ENCODE peak calls at places on chromosome 11, in nine cellular contexts. One of them, this sample, is unnamed.

GRCh38 chr11:116194156-116194904 is 578.5 kb downstream of the BUD13 start:
- DNase-seq in EH: no peak
- DNase-seq in caudate nucleus: no peak
- DNase-seq in stimulated activated CD8-positive, alpha-beta memory T cell treated with anti-CD3 and anti-CD28 coated beads, Interleukin-2, amount 100 ng/mL, for 1 hour: no peak
- DNase-seq in fibroblast of lung: no peak
- DNase-seq in prostate gland: peak
- DNase-seq in activated CD4-positive, alpha-beta T cell treated with anti-CD3 and anti-CD28 coated beads, Interleukin-2, amount 10 ng/mL, durations not matched to agents 7 days and 5 days: no peak
- DNase-seq in psoas muscle: no peak
- DNase-seq in stimulated activated CD4-positive, alpha-beta T cell treated with anti-CD3 and anti-CD28 coated beads, Interleukin-4, amount 100 ng/mL, for 4 hours: no peak
- DNase-seq in this sample: no peak

GRCh38 chr11:34270711-34271110 is 87.1 kb downstream of the ABTB2 start:
- DNase-seq in caudate nucleus: no peak
- DNase-seq in activated CD4-positive, alpha-beta T cell treated with anti-CD3 and anti-CD28 coated beads, Interleukin-2, amount 10 ng/mL, durations not matched to agents 7 days and 5 days: no peak
- DNase-seq in stimulated activated CD8-positive, alpha-beta memory T cell treated with anti-CD3 and anti-CD28 coated beads, Interleukin-2, amount 100 ng/mL, for 1 hour: no peak
- DNase-seq in psoas muscle: no peak
- DNase-seq in fibroblast of lung: no peak
- DNase-seq in EH: no peak
- DNase-seq in prostate gland: no peak
- DNase-seq in stimulated activated CD4-positive, alpha-beta T cell treated with anti-CD3 and anti-CD28 coated beads, Interleukin-4, amount 100 ng/mL, for 4 hours: no peak
- DNase-seq in this sample: no peak

GRCh38 chr11:135069884-135070283 is 657.8 kb upstream of the B3GAT1 start:
- DNase-seq in stimulated activated CD8-positive, alpha-beta memory T cell treated with anti-CD3 and anti-CD28 coated beads, Interleukin-2, amount 100 ng/mL, for 1 hour: no peak
- DNase-seq in stimulated activated CD4-positive, alpha-beta T cell treated with anti-CD3 and anti-CD28 coated beads, Interleukin-4, amount 100 ng/mL, for 4 hours: no peak
- DNase-seq in fibroblast of lung: peak
- DNase-seq in EH: no peak
- DNase-seq in caudate nucleus: no peak
- DNase-seq in activated CD4-positive, alpha-beta T cell treated with anti-CD3 and anti-CD28 coated beads, Interleukin-2, amount 10 ng/mL, durations not matched to agents 7 days and 5 days: no peak
- DNase-seq in prostate gland: no peak
- DNase-seq in psoas muscle: no peak
- DNase-seq in this sample: no peak

GRCh38 chr11:121071456-121072236 is 29.4 kb upstream of the TECTA start:
- DNase-seq in stimulated activated CD4-positive, alpha-beta T cell treated with anti-CD3 and anti-CD28 coated beads, Interleukin-4, amount 100 ng/mL, for 4 hours: no peak
- DNase-seq in prostate gland: no peak
- DNase-seq in EH: peak
- DNase-seq in fibroblast of lung: no peak
- DNase-seq in caudate nucleus: no peak
- DNase-seq in activated CD4-positive, alpha-beta T cell treated with anti-CD3 and anti-CD28 coated beads, Interleukin-2, amount 10 ng/mL, durations not matched to agents 7 days and 5 days: no peak
- DNase-seq in stimulated activated CD8-positive, alpha-beta memory T cell treated with anti-CD3 and anti-CD28 coated beads, Interleukin-2, amount 100 ng/mL, for 1 hour: no peak
- DNase-seq in psoas muscle: no peak
- DNase-seq in this sample: peak

GRCh38 chr11:42407379-42407778 is 904.4 kb upstream of the API5 start:
- DNase-seq in stimulated activated CD4-positive, alpha-beta T cell treated with anti-CD3 and anti-CD28 coated beads, Interleukin-4, amount 100 ng/mL, for 4 hours: no peak
- DNase-seq in stimulated activated CD8-positive, alpha-beta memory T cell treated with anti-CD3 and anti-CD28 coated beads, Interleukin-2, amount 100 ng/mL, for 1 hour: no peak
- DNase-seq in activated CD4-positive, alpha-beta T cell treated with anti-CD3 and anti-CD28 coated beads, Interleukin-2, amount 10 ng/mL, durations not matched to agents 7 days and 5 days: no peak
- DNase-seq in prostate gland: no peak
- DNase-seq in fibroblast of lung: peak
- DNase-seq in caudate nucleus: no peak
- DNase-seq in psoas muscle: no peak
- DNase-seq in EH: peak
- DNase-seq in this sample: peak

GRCh38 chr11:65524747-65525658 is at the start of gene SCYL1:
- DNase-seq in EH: peak
- DNase-seq in caudate nucleus: peak
- DNase-seq in stimulated activated CD4-positive, alpha-beta T cell treated with anti-CD3 and anti-CD28 coated beads, Interleukin-4, amount 100 ng/mL, for 4 hours: peak
- DNase-seq in stimulated activated CD8-positive, alpha-beta memory T cell treated with anti-CD3 and anti-CD28 coated beads, Interleukin-2, amount 100 ng/mL, for 1 hour: peak
- DNase-seq in psoas muscle: peak
- DNase-seq in prostate gland: peak
- DNase-seq in activated CD4-positive, alpha-beta T cell treated with anti-CD3 and anti-CD28 coated beads, Interleukin-2, amount 10 ng/mL, durations not matched to agents 7 days and 5 days: peak
- DNase-seq in fibroblast of lung: peak
- DNase-seq in this sample: peak

GRCh38 chr11:122229078-122229477 is 113.1 kb upstream of the BLID start:
- DNase-seq in fibroblast of lung: peak
- DNase-seq in caudate nucleus: no peak
- DNase-seq in stimulated activated CD4-positive, alpha-beta T cell treated with anti-CD3 and anti-CD28 coated beads, Interleukin-4, amount 100 ng/mL, for 4 hours: no peak
- DNase-seq in prostate gland: no peak
- DNase-seq in activated CD4-positive, alpha-beta T cell treated with anti-CD3 and anti-CD28 coated beads, Interleukin-2, amount 10 ng/mL, durations not matched to agents 7 days and 5 days: no peak
- DNase-seq in stimulated activated CD8-positive, alpha-beta memory T cell treated with anti-CD3 and anti-CD28 coated beads, Interleukin-2, amount 100 ng/mL, for 1 hour: no peak
- DNase-seq in EH: peak
- DNase-seq in psoas muscle: no peak
- DNase-seq in this sample: no peak

GRCh38 chr11:769887-770641 is 7.2 kb downstream of the GATD1 start:
- DNase-seq in psoas muscle: no peak
- DNase-seq in stimulated activated CD4-positive, alpha-beta T cell treated with anti-CD3 and anti-CD28 coated beads, Interleukin-4, amount 100 ng/mL, for 4 hours: no peak
- DNase-seq in caudate nucleus: no peak
- DNase-seq in prostate gland: no peak
- DNase-seq in fibroblast of lung: no peak
- DNase-seq in stimulated activated CD8-positive, alpha-beta memory T cell treated with anti-CD3 and anti-CD28 coated beads, Interleukin-2, amount 100 ng/mL, for 1 hour: no peak
- DNase-seq in activated CD4-positive, alpha-beta T cell treated with anti-CD3 and anti-CD28 coated beads, Interleukin-2, amount 10 ng/mL, durations not matched to agents 7 days and 5 days: no peak
- DNase-seq in EH: no peak
- DNase-seq in this sample: no peak

GRCh38 chr11:34250732-34251639 is 106.8 kb downstream of the ABTB2 start:
- DNase-seq in activated CD4-positive, alpha-beta T cell treated with anti-CD3 and anti-CD28 coated beads, Interleukin-2, amount 10 ng/mL, durations not matched to agents 7 days and 5 days: peak
- DNase-seq in stimulated activated CD4-positive, alpha-beta T cell treated with anti-CD3 and anti-CD28 coated beads, Interleukin-4, amount 100 ng/mL, for 4 hours: peak
- DNase-seq in fibroblast of lung: peak
- DNase-seq in psoas muscle: peak
- DNase-seq in stimulated activated CD8-positive, alpha-beta memory T cell treated with anti-CD3 and anti-CD28 coated beads, Interleukin-2, amount 100 ng/mL, for 1 hour: peak
- DNase-seq in caudate nucleus: no peak
- DNase-seq in prostate gland: no peak
- DNase-seq in EH: peak
- DNase-seq in this sample: peak

GRCh38 chr11:69848196-69848595 is 29.0 kb upstream of the FGF3 start:
- DNase-seq in fibroblast of lung: peak
- DNase-seq in EH: peak
- DNase-seq in caudate nucleus: no peak
- DNase-seq in stimulated activated CD4-positive, alpha-beta T cell treated with anti-CD3 and anti-CD28 coated beads, Interleukin-4, amount 100 ng/mL, for 4 hours: no peak
- DNase-seq in psoas muscle: no peak
- DNase-seq in stimulated activated CD8-positive, alpha-beta memory T cell treated with anti-CD3 and anti-CD28 coated beads, Interleukin-2, amount 100 ng/mL, for 1 hour: no peak
- DNase-seq in activated CD4-positive, alpha-beta T cell treated with anti-CD3 and anti-CD28 coated beads, Interleukin-2, amount 10 ng/mL, durations not matched to agents 7 days and 5 days: no peak
- DNase-seq in prostate gland: no peak
- DNase-seq in this sample: no peak

GRCh38 chr11:125494601-125494986 is 1.5 kb downstream of the FEZ1 start:
- DNase-seq in caudate nucleus: no peak
- DNase-seq in stimulated activated CD8-positive, alpha-beta memory T cell treated with anti-CD3 and anti-CD28 coated beads, Interleukin-2, amount 100 ng/mL, for 1 hour: no peak
- DNase-seq in EH: no peak
- DNase-seq in prostate gland: no peak
- DNase-seq in psoas muscle: no peak
- DNase-seq in fibroblast of lung: peak
- DNase-seq in activated CD4-positive, alpha-beta T cell treated with anti-CD3 and anti-CD28 coated beads, Interleukin-2, amount 10 ng/mL, durations not matched to agents 7 days and 5 days: no peak
- DNase-seq in stimulated activated CD4-positive, alpha-beta T cell treated with anti-CD3 and anti-CD28 coated beads, Interleukin-4, amount 100 ng/mL, for 4 hours: no peak
- DNase-seq in this sample: no peak

GRCh38 chr11:118226781-118227180 is 2.0 kb upstream of the JAML start:
- DNase-seq in caudate nucleus: no peak
- DNase-seq in psoas muscle: no peak
- DNase-seq in activated CD4-positive, alpha-beta T cell treated with anti-CD3 and anti-CD28 coated beads, Interleukin-2, amount 10 ng/mL, durations not matched to agents 7 days and 5 days: peak
- DNase-seq in prostate gland: no peak
- DNase-seq in EH: no peak
- DNase-seq in fibroblast of lung: no peak
- DNase-seq in stimulated activated CD4-positive, alpha-beta T cell treated with anti-CD3 and anti-CD28 coated beads, Interleukin-4, amount 100 ng/mL, for 4 hours: no peak
- DNase-seq in stimulated activated CD8-positive, alpha-beta memory T cell treated with anti-CD3 and anti-CD28 coated beads, Interleukin-2, amount 100 ng/mL, for 1 hour: no peak
- DNase-seq in this sample: no peak

GRCh38 chr11:10526974-10527918 is 13.7 kb downstream of the RNF141 start:
- DNase-seq in prostate gland: peak
- DNase-seq in psoas muscle: no peak
- DNase-seq in stimulated activated CD4-positive, alpha-beta T cell treated with anti-CD3 and anti-CD28 coated beads, Interleukin-4, amount 100 ng/mL, for 4 hours: no peak
- DNase-seq in activated CD4-positive, alpha-beta T cell treated with anti-CD3 and anti-CD28 coated beads, Interleukin-2, amount 10 ng/mL, durations not matched to agents 7 days and 5 days: no peak
- DNase-seq in EH: peak
- DNase-seq in stimulated activated CD8-positive, alpha-beta memory T cell treated with anti-CD3 and anti-CD28 coated beads, Interleukin-2, amount 100 ng/mL, for 1 hour: no peak
- DNase-seq in fibroblast of lung: peak
- DNase-seq in caudate nucleus: no peak
- DNase-seq in this sample: no peak

GRCh38 chr11:77175869-77176539 is 48.0 kb downstream of the MYO7A start:
- DNase-seq in fibroblast of lung: no peak
- DNase-seq in stimulated activated CD4-positive, alpha-beta T cell treated with anti-CD3 and anti-CD28 coated beads, Interleukin-4, amount 100 ng/mL, for 4 hours: no peak
- DNase-seq in caudate nucleus: peak
- DNase-seq in EH: peak
- DNase-seq in stimulated activated CD8-positive, alpha-beta memory T cell treated with anti-CD3 and anti-CD28 coated beads, Interleukin-2, amount 100 ng/mL, for 1 hour: no peak
- DNase-seq in prostate gland: no peak
- DNase-seq in activated CD4-positive, alpha-beta T cell treated with anti-CD3 and anti-CD28 coated beads, Interleukin-2, amount 10 ng/mL, durations not matched to agents 7 days and 5 days: no peak
- DNase-seq in psoas muscle: peak
- DNase-seq in this sample: peak

GRCh38 chr11:61587951-61588695 is 7.2 kb upstream of the SYT7 start:
- DNase-seq in prostate gland: peak
- DNase-seq in stimulated activated CD4-positive, alpha-beta T cell treated with anti-CD3 and anti-CD28 coated beads, Interleukin-4, amount 100 ng/mL, for 4 hours: peak
- DNase-seq in stimulated activated CD8-positive, alpha-beta memory T cell treated with anti-CD3 and anti-CD28 coated beads, Interleukin-2, amount 100 ng/mL, for 1 hour: peak
- DNase-seq in psoas muscle: peak
- DNase-seq in activated CD4-positive, alpha-beta T cell treated with anti-CD3 and anti-CD28 coated beads, Interleukin-2, amount 10 ng/mL, durations not matched to agents 7 days and 5 days: peak
- DNase-seq in caudate nucleus: no peak
- DNase-seq in fibroblast of lung: no peak
- DNase-seq in EH: no peak
- DNase-seq in this sample: peak

GRCh38 chr11:125128450-125128849 is 17.0 kb upstream of the TMEM218 start:
- DNase-seq in psoas muscle: no peak
- DNase-seq in caudate nucleus: no peak
- DNase-seq in fibroblast of lung: peak
- DNase-seq in activated CD4-positive, alpha-beta T cell treated with anti-CD3 and anti-CD28 coated beads, Interleukin-2, amount 10 ng/mL, durations not matched to agents 7 days and 5 days: no peak
- DNase-seq in stimulated activated CD8-positive, alpha-beta memory T cell treated with anti-CD3 and anti-CD28 coated beads, Interleukin-2, amount 100 ng/mL, for 1 hour: no peak
- DNase-seq in EH: peak
- DNase-seq in prostate gland: no peak
- DNase-seq in stimulated activated CD4-positive, alpha-beta T cell treated with anti-CD3 and anti-CD28 coated beads, Interleukin-4, amount 100 ng/mL, for 4 hours: no peak
- DNase-seq in this sample: no peak

This sample was measured in iPS-NIHi11.